ENCODE peak calls at places on chromosomes 12 and 14, in six cellular contexts. C is RWPE2, O is progenitor cell of endocrine pancreas, T is cardiac fibroblast, L is endothelial cell, A is heart left ventricle. D is an unnamed sample.

GRCh38 chr12:130715996-130716917 is at the start of gene RIMBP2:
- DNase-seq in T (peak; percentile 29), C (no peak), O (no peak), A (no peak), L (no peak), D (no peak)

GRCh38 chr14:95998656-95999055 is 40.5 kb upstream of the C14orf132 start:
- DNase-seq in A (no peak), T (peak; percentile 63), O (no peak), L (no peak), C (no peak), D (no peak)

GRCh38 chr14:71203306-71203705 is 296.0 kb downstream of the PCNX1 start:
- DNase-seq in L (no peak), T (no peak), A (no peak), C (no peak), O (no peak), D (no peak)

GRCh38 chr12:24960222-24960855 is 11.4 kb upstream of the BCAT1 start:
- DNase-seq in A (no peak), O (peak; percentile 27), L (peak; percentile 61), C (no peak), T (peak; percentile 66), D (peak; percentile 42)

GRCh38 chr12:122646568-122647220 is 56.5 kb downstream of the HCAR2 start:
- DNase-seq in L (no peak), C (no peak), A (no peak), T (peak; percentile 57), O (no peak), D (peak; percentile 64)

GRCh38 chr14:91405241-91405721 is 12.3 kb downstream of the CCDC88C start:
- DNase-seq in T (no peak), A (no peak), L (no peak), O (no peak), C (no peak), D (no peak)

GRCh38 chr14:56118611-56119181 is 485 bp downstream of the PELI2 start:
- DNase-seq in C (no peak), L (peak; percentile 47), A (peak; percentile 36), T (peak; percentile 17), O (peak; percentile 15), D (peak; percentile 32)

GRCh38 chr14:99030436-99030835 is 241.6 kb downstream of the BCL11B start:
- DNase-seq in T (no peak), C (no peak), L (no peak), A (no peak), O (no peak), D (no peak)

GRCh38 chr14:94098359-94098758 is 12.2 kb upstream of the IFI27 start:
- DNase-seq in A (no peak), C (no peak), T (peak; percentile 49), O (no peak), L (no peak), D (no peak)

GRCh38 chr12:4564819-4565218 is 2.8 kb downstream of the DYRK4 start:
- DNase-seq in L (no peak), C (no peak), T (no peak), O (no peak), A (no peak), D (peak; percentile 52)

GRCh38 chr14:55707365-55707804 is 127.4 kb downstream of the KTN1 start:
- DNase-seq in T (peak; percentile 77), A (no peak), O (no peak), L (no peak), C (no peak), D (no peak)

GRCh38 chr12:1922075-1922709 is 3.7 kb upstream of the CACNA2D4 start:
- DNase-seq in O (no peak), A (no peak), T (no peak), L (no peak), C (no peak), D (peak; percentile 35)

GRCh38 chr14:43872752-43873655 is 634.1 kb downstream of the FSCB start:
- DNase-seq in T (no peak), L (no peak), O (no peak), A (no peak), C (no peak), D (no peak)

GRCh38 chr14:37048666-37049071 is 123.7 kb downstream of the SLC25A21 start:
- DNase-seq in A (no peak), O (no peak), C (no peak), T (no peak), L (no peak), D (no peak)

GRCh38 chr12:6122211-6122610 is 2.3 kb downstream of the VWF start:
- DNase-seq in A (no peak), O (no peak), T (no peak), C (no peak), L (no peak), D (no peak)

GRCh38 chr12:88413561-88414095 is 166.6 kb downstream of the KITLG start:
- DNase-seq in C (no peak), L (no peak), T (no peak), A (no peak), O (no peak), D (no peak)

GRCh38 chr12:3726455-3726854 is 26.5 kb downstream of the CRACR2A start:
- DNase-seq in O (no peak), L (no peak), T (no peak), A (no peak), C (no peak), D (no peak)

GRCh38 chr12:131950182-131950913 is 606 bp downstream of the EP400 start:
- DNase-seq in L (peak; percentile 41), T (no peak), O (peak; percentile 40), C (no peak), A (peak; percentile 34), D (peak; percentile 55)

GRCh38 chr12:121812320-121812871 is 8.6 kb downstream of the SETD1B start:
- DNase-seq in L (peak; percentile 77), A (peak; percentile 79), C (peak; percentile 79), T (peak; percentile 82), O (no peak), D (peak; percentile 72)

GRCh38 chr14:38290601-38291190 is 34.8 kb upstream of the CLEC14A start:
- DNase-seq in L (no peak), C (no peak), O (no peak), A (no peak), T (peak; percentile 96), D (no peak)

GRCh38 chr12:130427381-130427887 is 89.7 kb downstream of the PIWIL1 start:
- DNase-seq in L (no peak), T (no peak), O (no peak), C (no peak), A (no peak), D (no peak)

GRCh38 chr12:106247731-106248176 is at the start of gene CKAP4:
- DNase-seq in O (peak; percentile 71), T (peak; percentile 90), L (peak; percentile 78), A (peak; percentile 87), C (no peak), D (peak; percentile 86)

GRCh38 chr12:91127751-91128150 is 16.5 kb upstream of the LUM start:
- DNase-seq in T (peak; percentile 39), A (no peak), O (no peak), C (no peak), L (no peak), D (no peak)

GRCh38 chr12:51970904-51971646 is 19.6 kb downstream of the ACVR1B start:
- DNase-seq in O (peak; percentile 17), C (no peak), A (no peak), T (peak; percentile 44), L (peak; percentile 46), D (peak; percentile 67)

GRCh38 chr12:88844426-88844825 is 264.2 kb upstream of the KITLG start:
- DNase-seq in L (no peak), T (no peak), O (no peak), A (no peak), C (no peak), D (no peak)

GRCh38 chr12:43282106-43282505 is 269.9 kb downstream of the ADAMTS20 start:
- DNase-seq in L (no peak), T (peak; percentile 74), O (no peak), A (no peak), C (no peak), D (no peak)
- TF ChIP-seq CTCF in L (no peak), T (no peak), O (peak; percentile 67), A (peak; percentile 48), C (peak; percentile 77), D (no peak)

GRCh38 chr12:12786716-12787601 is 1.5 kb downstream of the APOLD1 start:
- DNase-seq in O (peak; percentile 61), A (peak; percentile 83), L (peak; percentile 76), T (peak; percentile 87), C (peak; percentile 34), D (peak; percentile 96)
- TF ChIP-seq CTCF in O (peak; percentile 32), A (peak; percentile 6), L (no peak), T (no peak), C (no peak), D (no peak)

GRCh38 chr14:21941885-21942284 is 268.3 kb upstream of the OR4E1 start:
- DNase-seq in T (no peak), C (no peak), O (no peak), A (no peak), L (no peak), D (no peak)

GRCh38 chr14:21940887-21941855 is 267.6 kb upstream of the OR4E1 start:
- DNase-seq in T (peak; percentile 0), L (peak; percentile 53), O (no peak), C (no peak), A (no peak), D (no peak)
- TF ChIP-seq CTCF in T (peak; percentile 30), L (peak; percentile 83), O (peak; percentile 59), C (peak; percentile 73), A (no peak), D (peak; percentile 28)

GRCh38 chr14:74913986-74914573 is 9.0 kb downstream of the RPS6KL1 start:
- DNase-seq in C (no peak), T (peak; percentile 86), O (peak; percentile 40), L (peak; percentile 67), A (peak; percentile 75), D (peak; percentile 75)
- TF ChIP-seq CTCF in C (peak; percentile 97), T (peak; percentile 92), O (peak; percentile 68), L (peak; percentile 28), A (peak; percentile 81), D (peak; percentile 56)

GRCh38 chr12:96902076-96902475 is 5.0 kb upstream of the NEDD1 start:
- DNase-seq in L (no peak), O (no peak), T (no peak), C (no peak), A (no peak), D (peak; percentile 14)
- TF ChIP-seq CTCF in L (no peak), O (no peak), T (no peak), C (no peak), A (no peak), D (no peak)

GRCh38 chr12:64806173-64806572 is 18.3 kb upstream of the TBC1D30 start:
- DNase-seq in O (no peak), T (no peak), L (no peak), A (no peak), C (no peak), D (no peak)

GRCh38 chr12:64798165-64798564 is 26.3 kb upstream of the TBC1D30 start:
- DNase-seq in T (no peak), C (no peak), A (no peak), L (no peak), O (no peak), D (no peak)

GRCh38 chr12:64797156-64797555 is 27.3 kb upstream of the TBC1D30 start:
- DNase-seq in T (no peak), C (no peak), L (no peak), A (no peak), O (no peak), D (no peak)

GRCh38 chr12:64800640-64801039 is 23.8 kb upstream of the TBC1D30 start:
- DNase-seq in L (no peak), C (no peak), A (no peak), O (no peak), T (no peak), D (peak; percentile 21)

GRCh38 chr12:64801381-64801780 is 23.1 kb upstream of the TBC1D30 start:
- DNase-seq in C (no peak), T (no peak), O (no peak), A (no peak), L (no peak), D (no peak)
- TF ChIP-seq CTCF in C (no peak), T (peak; percentile 20), O (peak; percentile 23), A (no peak), L (no peak), D (no peak)